ENCODE peak calls at places on chromosomes 3 and 15, in nine cellular contexts. H is stimulated activated CD4-positive, alpha-beta T cell treated with anti-CD3 and anti-CD28 coated beads, Interleukin-2, amount 100 ng/mL, for 48 hours; L is H9; E is AG08396; M is heart left ventricle; A is amygdala; S is EH; B is A172; F is NCI-H187 treated with DMSO at 0.1 percent for 48 hours. O is an unnamed sample.

GRCh38 chr15:94234300-94234699 is 2.9 kb downstream of the MCTP2 start:
- DNase-seq in H (peak), L (no peak), E (no peak), M (no peak), A (no peak), S (no peak), B (no peak), F (no peak), O (no peak)

GRCh38 chr15:66803182-66803729 is 101.2 kb downstream of the SMAD6 start:
- DNase-seq in H (no peak), L (peak), E (peak), M (peak), A (no peak), S (peak), B (peak), F (no peak), O (peak)

GRCh38 chr3:45942051-45942825 is 1.0 kb upstream of the CXCR6 start:
- DNase-seq in H (no peak), L (no peak), E (no peak), M (no peak), A (no peak), S (no peak), B (no peak), F (no peak), O (no peak)

GRCh38 chr15:68787609-68788264 is 33.0 kb downstream of the ANP32A start:
- DNase-seq in H (no peak), L (no peak), E (no peak), M (no peak), A (no peak), S (no peak), B (no peak), F (no peak), O (no peak)

GRCh38 chr3:66885326-66886000 is 112.6 kb upstream of the KBTBD8 start:
- DNase-seq in H (no peak), L (peak), E (no peak), M (no peak), A (no peak), S (peak), B (peak), F (no peak), O (no peak)

GRCh38 chr3:135246027-135246426 is 451.0 kb downstream of the EPHB1 start:
- DNase-seq in H (no peak), L (no peak), E (no peak), M (no peak), A (no peak), S (no peak), B (no peak), F (no peak), O (no peak)

GRCh38 chr3:104939196-104939595 is 427.5 kb upstream of the ALCAM start:
- DNase-seq in H (no peak), L (no peak), E (no peak), M (no peak), A (no peak), S (peak), B (peak), F (no peak), O (no peak)

GRCh38 chr15:70016511-70016994 is 81.2 kb downstream of the TLE3 start:
- DNase-seq in H (no peak), L (no peak), E (no peak), M (no peak), A (no peak), S (no peak), B (no peak), F (no peak), O (no peak)

GRCh38 chr3:23264413-23264812 is 61.3 kb downstream of the UBE2E2 start:
- DNase-seq in H (no peak), L (no peak), E (peak), M (no peak), A (no peak), S (peak), B (peak), F (no peak), O (peak)

GRCh38 chr3:11005686-11006256 is 13.2 kb downstream of the SLC6A1 start:
- DNase-seq in H (no peak), L (no peak), E (no peak), M (no peak), A (no peak), S (no peak), B (no peak), F (no peak), O (no peak)

GRCh38 chr3:125163739-125164601 is 48.6 kb downstream of the SLC12A8 start:
- DNase-seq in H (no peak), L (peak), E (peak), M (peak), A (no peak), S (peak), B (no peak), F (no peak), O (no peak)

GRCh38 chr3:17074559-17074958 is 189.8 kb downstream of the PLCL2 start:
- DNase-seq in H (no peak), L (no peak), E (no peak), M (no peak), A (no peak), S (no peak), B (no peak), F (no peak), O (no peak)

GRCh38 chr15:80823995-80824394 is 44.8 kb downstream of the CEMIP start:
- DNase-seq in H (no peak), L (no peak), E (no peak), M (no peak), A (no peak), S (no peak), B (no peak), F (no peak), O (no peak)

GRCh38 chr15:43135351-43135750 is 2.0 kb downstream of the TMEM62 start:
- DNase-seq in H (no peak), L (no peak), E (no peak), M (no peak), A (no peak), S (no peak), B (no peak), F (no peak), O (no peak)

GRCh38 chr3:23175361-23176073 is 27.6 kb upstream of the UBE2E2 start:
- DNase-seq in H (no peak), L (no peak), E (no peak), M (no peak), A (no peak), S (no peak), B (peak), F (no peak), O (no peak)

GRCh38 chr3:79506751-79507150 is 261.0 kb downstream of the ROBO1 start:
- DNase-seq in H (no peak), L (no peak), E (no peak), M (no peak), A (no peak), S (no peak), B (no peak), F (no peak), O (no peak)

GRCh38 chr3:129665024-129665768 is 58.7 kb upstream of the PLXND1 start:
- DNase-seq in H (no peak), L (no peak), E (peak), M (no peak), A (no peak), S (peak), B (peak), F (no peak), O (peak)

GRCh38 chr3:42216302-42216701 is 49.7 kb downstream of the CCK start:
- DNase-seq in H (no peak), L (no peak), E (no peak), M (no peak), A (no peak), S (no peak), B (no peak), F (no peak), O (no peak)

GRCh38 chr3:160545481-160545880 is 19.9 kb downstream of the KPNA4 start:
- DNase-seq in H (no peak), L (no peak), E (no peak), M (no peak), A (no peak), S (no peak), B (no peak), F (no peak), O (no peak)

GRCh38 chr3:177538064-177538742 is 340.9 kb upstream of the TBL1XR1 start:
- DNase-seq in H (no peak), L (no peak), E (peak), M (peak), A (no peak), S (peak), B (no peak), F (no peak), O (peak)

GRCh38 chr3:14798231-14798630 is 20.5 kb upstream of the FGD5 start:
- DNase-seq in H (no peak), L (no peak), E (no peak), M (no peak), A (no peak), S (no peak), B (no peak), F (no peak), O (no peak)